ENCODE peak calls at places on chromosomes 13 and 19, in four cellular contexts. A is right lobe of liver, I is lower leg skin, W is activated B cell treated with CpG ODN at 0.5 μM for 24 hours. D is an unnamed sample.

GRCh38 chr19:57708641-57709354 is at the start of gene ZNF154:
- DNase-seq in W (peak; percentile 56), I (no peak), A (no peak), D (peak; percentile 69)

GRCh38 chr19:40542197-40542859 is 34.3 kb upstream of the SHKBP1 start:
- DNase-seq in I (no peak), W (no peak), A (no peak), D (no peak)

GRCh38 chr19:14614099-14614412 is 31.2 kb downstream of the CLEC17A start:
- DNase-seq in I (no peak), W (no peak), A (no peak), D (no peak)

GRCh38 chr19:29860492-29860891 is 48.7 kb downstream of the CCNE1 start:
- DNase-seq in W (no peak), I (no peak), A (peak; percentile 11), D (no peak)

GRCh38 chr19:46493236-46494114 is 2.2 kb downstream of the PNMA8B start:
- DNase-seq in W (no peak), I (no peak), A (no peak), D (no peak)

GRCh38 chr19:21604351-21604926 is 99.0 kb downstream of the ZNF429 start:
- DNase-seq in A (no peak), I (no peak), W (no peak), D (no peak)

GRCh38 chr13:34076943-34077703 is 259.2 kb downstream of the RFC3 start:
- DNase-seq in I (no peak), A (no peak), W (no peak), D (no peak)

GRCh38 chr13:94706101-94706853 is 6.1 kb downstream of the SOX21 start:
- DNase-seq in W (no peak), I (no peak), A (no peak), D (no peak)

GRCh38 chr19:2478324-2478755 is 2.4 kb downstream of the GADD45B start:
- DNase-seq in I (peak; percentile 75), W (peak; percentile 49), A (peak; percentile 89), D (no peak)

GRCh38 chr19:47729468-47729798 is 15.9 kb upstream of the NOP53 start:
- DNase-seq in W (no peak), A (no peak), I (peak; percentile 60), D (no peak)

GRCh38 chr13:53174550-53174949 is 145.9 kb downstream of the OLFM4 start:
- DNase-seq in I (no peak), W (no peak), A (no peak), D (no peak)

GRCh38 chr13:59745395-59745788 is 418.3 kb downstream of the DIAPH3 start:
- DNase-seq in W (no peak), A (no peak), I (no peak), D (no peak)

GRCh38 chr13:59746291-59746962 is 417.3 kb downstream of the DIAPH3 start:
- DNase-seq in I (no peak), A (no peak), W (no peak), D (no peak)

GRCh38 chr13:59744747-59745394 is 418.9 kb downstream of the DIAPH3 start:
- DNase-seq in I (no peak), A (no peak), W (no peak), D (no peak)

GRCh38 chr13:59750860-59751259 is 412.9 kb downstream of the DIAPH3 start:
- DNase-seq in W (no peak), I (no peak), A (no peak), D (peak; percentile 71)

GRCh38 chr13:59747529-59747928 is 416.2 kb downstream of the DIAPH3 start:
- DNase-seq in I (no peak), W (no peak), A (no peak), D (no peak)
- TF ChIP-seq CTCF in I (no peak), W (no peak), A (no peak), D (no peak)

GRCh38 chr13:19959141-19959830 is 759 bp downstream of the ZMYM2 start:
- DNase-seq in A (peak; percentile 77), W (peak; percentile 67), I (peak; percentile 48), D (peak; percentile 76)
- TF ChIP-seq CTCF in A (peak; percentile 6), W (no peak), I (no peak), D (peak; percentile 43)

GRCh38 chr19:38034153-38034835 is 127.3 kb downstream of the SIPA1L3 start:
- DNase-seq in I (peak; percentile 34), A (no peak), W (peak; percentile 39), D (no peak)

GRCh38 chr19:38032951-38033350 is 125.9 kb downstream of the SIPA1L3 start:
- DNase-seq in A (no peak), I (no peak), W (no peak), D (no peak)

GRCh38 chr19:38032151-38032550 is 125.1 kb downstream of the SIPA1L3 start:
- DNase-seq in W (no peak), A (no peak), I (no peak), D (no peak)

GRCh38 chr19:38035515-38036495 is 128.8 kb downstream of the SIPA1L3 start:
- DNase-seq in W (no peak), A (no peak), I (no peak), D (no peak)

DNA sequence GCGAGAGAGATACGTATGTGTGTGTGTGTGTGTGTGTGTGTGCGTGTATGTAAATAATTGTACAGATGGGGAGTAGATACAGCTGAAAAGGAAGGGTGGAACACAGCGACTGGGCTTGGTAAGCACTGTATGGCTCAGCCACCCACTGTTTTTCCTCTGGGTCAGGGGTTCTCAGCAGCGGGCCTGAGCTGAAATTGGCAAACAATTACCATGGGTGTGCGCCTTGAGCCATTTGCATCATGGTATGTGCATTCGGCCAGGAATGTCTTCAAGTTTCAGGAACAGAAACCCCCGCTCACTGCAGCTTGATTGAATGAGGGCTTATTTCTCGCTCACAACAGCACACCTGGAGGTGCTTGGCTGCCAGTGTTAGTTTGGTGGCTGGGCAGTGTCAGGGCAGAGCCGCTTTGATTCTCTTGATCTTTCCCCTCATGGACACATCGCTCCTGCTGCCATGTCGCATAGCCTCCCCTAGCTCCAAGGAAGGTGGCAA is 126.7 kb downstream of the SIPA1L3 start:
- DNase-seq in A (no peak), W (peak; percentile 60), I (no peak), D (no peak)
- TF ChIP-seq CTCF in A (no peak), W (no peak), I (no peak), D (no peak)

DNA sequence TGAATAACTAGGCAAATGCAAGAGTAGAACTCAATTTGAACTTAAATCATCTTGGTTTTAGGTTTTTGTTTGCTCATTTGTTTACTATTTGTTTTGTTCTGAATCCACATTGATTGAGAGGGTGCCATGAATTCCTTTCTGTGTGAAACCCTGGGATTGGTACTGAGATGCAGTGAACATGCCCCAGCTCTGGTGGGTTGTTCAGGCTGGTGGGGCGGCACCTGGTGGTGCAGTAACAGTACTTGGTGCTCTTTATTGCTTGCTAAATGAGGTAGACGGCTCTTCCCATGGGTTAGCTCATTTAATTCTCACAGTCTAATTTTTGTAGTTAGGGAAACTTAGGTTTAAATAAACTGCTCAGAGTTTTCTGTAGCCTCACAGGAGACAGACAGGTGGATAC is 48.4 kb downstream of the WASF3 start:
- DNase-seq in A (no peak), I (no peak), W (no peak), D (no peak)
- TF ChIP-seq CTCF in A (peak; percentile 36), I (no peak), W (no peak), D (no peak)

DNA sequence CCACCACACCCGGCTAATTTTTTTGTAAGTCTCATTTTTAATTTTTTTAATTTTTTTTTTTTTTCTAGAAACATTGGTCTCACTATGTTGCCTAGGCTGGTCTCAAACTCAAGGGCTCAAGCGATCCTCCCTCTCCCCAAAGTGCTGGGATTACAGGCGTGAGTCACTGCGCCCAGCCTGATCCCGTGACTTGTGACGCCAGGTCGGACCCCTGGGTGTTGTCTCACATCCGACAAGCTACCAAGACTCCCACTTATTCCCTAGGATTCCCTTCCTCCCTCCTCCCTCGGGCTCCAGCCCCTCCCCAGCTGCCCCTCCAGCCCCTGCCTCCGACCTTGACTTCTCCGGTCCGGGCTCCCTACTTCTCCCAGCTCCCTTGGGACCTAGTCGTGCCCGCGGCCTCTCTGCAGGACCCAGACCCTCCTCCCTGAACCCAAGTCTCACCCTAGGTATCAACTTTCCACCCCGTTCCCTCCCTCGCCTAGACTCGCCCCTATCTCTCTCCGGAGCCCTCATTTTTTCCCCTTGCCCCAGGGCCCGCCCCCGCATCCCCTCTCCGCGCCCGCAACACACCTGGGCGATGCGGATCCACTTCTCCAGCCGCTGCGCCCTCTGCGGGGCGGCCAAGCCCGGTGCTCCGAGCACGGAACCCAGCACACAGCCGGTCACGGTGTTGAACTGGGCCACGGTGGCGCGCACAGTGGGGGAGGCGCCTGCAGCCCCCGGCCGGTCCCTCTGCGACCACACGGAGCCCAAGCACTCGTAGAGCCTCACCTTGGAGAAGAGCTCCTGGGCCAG is 13.1 kb downstream of the RGL3 start:
- DNase-seq in W (peak; percentile 32), A (no peak), I (no peak), D (no peak)
- TF ChIP-seq CTCF in W (no peak), A (no peak), I (no peak), D (no peak)

DNA sequence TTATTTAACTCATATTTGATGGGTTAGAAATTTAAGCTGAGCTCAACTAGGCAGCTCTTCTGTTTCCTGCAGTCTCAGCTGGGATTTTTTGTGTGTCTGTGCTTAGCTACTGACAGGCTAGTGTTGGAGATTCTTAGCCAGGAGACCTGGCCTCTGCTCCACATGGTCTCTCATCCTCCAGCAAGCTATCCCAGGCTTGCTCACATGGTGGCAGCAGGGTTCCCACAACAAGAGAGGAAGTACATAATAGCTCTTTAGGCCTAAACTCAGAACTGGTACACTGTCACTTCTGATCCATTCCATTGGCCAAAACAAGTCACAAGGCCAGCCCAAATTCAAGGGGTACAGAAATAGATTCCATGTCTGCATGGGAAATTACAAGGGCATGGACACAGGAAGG is 406.2 kb downstream of the SUCLA2 start:
- DNase-seq in A (no peak), I (no peak), W (no peak), D (no peak)
- TF ChIP-seq CTCF in A (no peak), I (no peak), W (no peak), D (peak; percentile 18)

DNA sequence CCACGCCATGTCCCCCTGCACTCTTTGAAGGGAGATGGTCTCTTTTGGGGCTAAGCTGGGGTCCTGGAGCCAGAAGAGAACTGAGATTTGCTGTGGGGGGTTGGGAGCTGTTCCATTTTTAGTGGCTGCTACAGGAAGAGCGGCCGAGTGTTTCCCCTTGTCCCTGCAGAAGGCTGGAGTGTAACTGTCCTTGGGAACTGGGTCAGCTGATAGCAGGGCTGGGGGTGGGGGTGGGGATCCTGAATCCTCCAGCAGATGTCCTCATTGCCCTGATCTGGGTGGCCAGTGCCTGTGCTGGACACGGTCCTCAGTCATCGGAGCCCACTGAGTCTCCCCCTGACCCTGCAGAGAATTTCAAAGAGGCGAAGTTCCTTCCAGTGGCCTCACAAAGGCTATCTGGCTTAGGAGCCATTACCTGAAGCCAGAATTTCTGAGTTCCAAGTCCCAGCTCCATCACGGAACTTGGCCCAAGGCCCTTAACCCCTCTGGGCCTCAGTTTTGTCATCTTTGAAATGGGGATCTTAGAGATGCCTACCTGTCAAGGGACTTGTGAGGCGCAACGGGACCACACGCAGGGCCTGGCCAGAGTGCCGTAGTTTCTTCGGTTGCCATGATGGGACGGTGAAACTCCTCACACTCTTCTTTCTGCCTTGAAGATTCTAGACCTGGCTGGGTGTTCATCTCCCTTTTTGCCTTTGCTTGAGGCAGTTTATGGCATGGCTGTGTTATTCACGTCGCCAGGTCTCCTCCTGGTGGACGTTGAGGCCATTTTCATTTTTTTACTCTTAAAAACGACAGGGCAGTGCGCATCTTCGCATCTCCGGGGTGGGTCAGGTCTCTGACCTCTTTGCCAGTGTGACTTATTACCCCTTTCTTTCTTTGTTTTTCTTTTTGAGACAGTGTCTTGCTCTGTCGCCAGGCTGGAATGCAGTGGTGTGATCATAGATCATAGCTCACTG is 51.9 kb downstream of the DNM2 start:
- DNase-seq in A (peak; percentile 75), W (no peak), I (peak; percentile 36), D (no peak)
- TF ChIP-seq CTCF in A (peak; percentile 44), W (no peak), I (no peak), D (peak; percentile 50)

DNA sequence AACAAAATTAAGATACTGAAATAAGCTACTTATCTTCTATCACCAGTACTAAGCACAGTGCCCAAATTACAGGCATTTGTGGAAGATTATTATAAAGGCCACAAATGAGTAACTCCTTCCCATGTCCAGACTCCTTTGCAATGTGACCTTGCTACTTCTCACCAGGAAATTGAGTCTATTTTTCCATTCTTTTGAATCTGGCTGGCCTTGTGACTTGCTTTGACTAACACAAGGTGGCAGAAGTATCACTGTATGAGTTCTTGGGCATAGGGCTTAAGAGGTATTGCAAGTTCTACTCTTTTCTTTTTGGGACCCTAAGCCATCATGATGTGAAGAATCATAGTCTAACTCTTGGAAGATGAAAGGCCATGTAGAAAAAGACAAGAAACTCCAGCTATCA is 49.9 kb downstream of the UGGT2 start:
- DNase-seq in W (no peak), A (no peak), I (no peak), D (no peak)
- TF ChIP-seq CTCF in W (no peak), A (no peak), I (no peak), D (peak; percentile 16)